ENCODE peak calls at places on chromosome 15, in nine cellular contexts. F is transverse colon, V is endothelial cell of umbilical vein, N is stomach, J is Panc1, R is SK-N-SH, G is upper lobe of left lung, H is spleen, U is breast epithelium. Q is an unnamed sample.
A peak's percentile ranks its signal among the peaks of the same experiment; 100 is the strongest.

GRCh38 chr15:69903476-69904295 is 194.0 kb downstream of the TLE3 start:
- DNase-seq in V (peak; percentile 92), H (no peak), J (no peak), F (no peak), U (no peak), G (no peak), N (no peak), R (no peak), Q (no peak)

GRCh38 chr15:90101130-90101968 is 919 bp downstream of the IDH2 start:
- DNase-seq in R (peak; percentile 75), J (no peak), F (peak; percentile 57), N (peak; percentile 55), V (peak; percentile 48), H (peak; percentile 91), U (no peak), G (no peak), Q (no peak)

GRCh38 chr15:45544266-45545023 is 21.9 kb upstream of the SLC30A4 start:
- DNase-seq in U (no peak), F (no peak), V (no peak), R (no peak), J (no peak), G (no peak), N (no peak), H (no peak), Q (no peak)

GRCh38 chr15:46670256-46670655 is 1035.4 kb downstream of the SQOR start:
- DNase-seq in J (no peak), V (no peak), N (no peak), G (no peak), F (no peak), H (no peak), R (no peak), U (no peak), Q (peak; percentile 45)

GRCh38 chr15:70318996-70319465 is 221.3 kb upstream of the TLE3 start:
- DNase-seq in H (no peak), G (no peak), V (no peak), U (peak; percentile 18), F (peak; percentile 46), J (no peak), R (no peak), N (no peak), Q (no peak)

GRCh38 chr15:66154581-66154980 is 99.0 kb downstream of the MEGF11 start:
- DNase-seq in U (no peak), V (no peak), J (no peak), R (no peak), H (no peak), G (no peak), N (no peak), F (no peak), Q (no peak)

GRCh38 chr15:79562538-79563298 is 130.6 kb downstream of the MINAR1 start:
- DNase-seq in H (no peak), R (no peak), U (no peak), G (no peak), F (no peak), N (no peak), V (no peak), J (no peak), Q (no peak)

GRCh38 chr15:26634319-26634718 is 138.5 kb downstream of the GABRB3 start:
- DNase-seq in R (no peak), F (no peak), V (no peak), N (no peak), U (no peak), H (no peak), J (no peak), G (no peak), Q (no peak)

GRCh38 chr15:101625169-101625568 is 27.0 kb downstream of the TM2D3 start:
- DNase-seq in G (no peak), U (no peak), N (no peak), V (no peak), F (no peak), J (no peak), H (no peak), R (no peak), Q (no peak)

GRCh38 chr15:82621970-82622369 is 25.2 kb downstream of the CPEB1 start:
- DNase-seq in G (no peak), F (no peak), U (no peak), V (no peak), J (no peak), H (no peak), R (peak; percentile 25), N (no peak), Q (no peak)

GRCh38 chr15:58486062-58486461 is 54.3 kb downstream of the LIPC start:
- DNase-seq in R (no peak), U (no peak), V (no peak), G (no peak), J (no peak), H (no peak), F (no peak), N (no peak), Q (no peak)

GRCh38 chr15:76206325-76206976 is 104.8 kb downstream of the ETFA start:
- DNase-seq in R (peak; percentile 88), H (peak; percentile 88), N (peak; percentile 96), G (peak; percentile 84), J (no peak), F (peak; percentile 62), V (peak; percentile 71), U (peak; percentile 80), Q (no peak)

GRCh38 chr15:40100947-40101905 is 7.5 kb downstream of the BMF start:
- DNase-seq in V (no peak), N (no peak), F (no peak), R (no peak), H (peak; percentile 35), J (no peak), U (no peak), G (no peak), Q (no peak)

GRCh38 chr15:65286704-65287514 is at the start of gene PARP16:
- DNase-seq in G (peak; percentile 98), U (peak; percentile 85), R (peak; percentile 95), J (no peak), F (peak; percentile 95), V (peak; percentile 85), H (peak; percentile 100), N (peak; percentile 94), Q (no peak)

GRCh38 chr15:71451080-71451479 is 335.8 kb downstream of the THSD4 start:
- DNase-seq in R (no peak), V (no peak), U (no peak), J (no peak), F (no peak), H (no peak), N (no peak), G (no peak), Q (no peak)

GRCh38 chr15:71449956-71450355 is 334.7 kb downstream of the THSD4 start:
- DNase-seq in H (no peak), U (no peak), V (no peak), G (no peak), N (no peak), R (no peak), J (no peak), F (no peak), Q (no peak)

GRCh38 chr15:71448688-71449114 is 333.4 kb downstream of the THSD4 start:
- DNase-seq in G (no peak), H (no peak), V (peak; percentile 87), N (peak; percentile 60), R (peak; percentile 47), U (peak; percentile 50), F (peak; percentile 22), J (peak; percentile 57), Q (peak; percentile 40)

GRCh38 chr15:71447328-71448250 is 332.3 kb downstream of the THSD4 start:
- DNase-seq in V (peak; percentile 76), G (no peak), H (no peak), J (no peak), F (no peak), R (no peak), U (peak; percentile 78), N (peak; percentile 34), Q (no peak)

GRCh38 chr15:71449363-71449762 is 334.1 kb downstream of the THSD4 start:
- DNase-seq in N (no peak), U (no peak), V (no peak), J (no peak), F (no peak), R (no peak), H (no peak), G (no peak), Q (no peak)
- H3K27ac ChIP-seq in N (peak overlapping the region; percentile 57), U (peak overlapping the region; percentile 61), V (no peak overlapping the region), J (no peak overlapping the region), F (no peak overlapping the region), R (no peak overlapping the region), H (no peak overlapping the region), G (no peak overlapping the region), Q (no peak overlapping the region)

DNA sequence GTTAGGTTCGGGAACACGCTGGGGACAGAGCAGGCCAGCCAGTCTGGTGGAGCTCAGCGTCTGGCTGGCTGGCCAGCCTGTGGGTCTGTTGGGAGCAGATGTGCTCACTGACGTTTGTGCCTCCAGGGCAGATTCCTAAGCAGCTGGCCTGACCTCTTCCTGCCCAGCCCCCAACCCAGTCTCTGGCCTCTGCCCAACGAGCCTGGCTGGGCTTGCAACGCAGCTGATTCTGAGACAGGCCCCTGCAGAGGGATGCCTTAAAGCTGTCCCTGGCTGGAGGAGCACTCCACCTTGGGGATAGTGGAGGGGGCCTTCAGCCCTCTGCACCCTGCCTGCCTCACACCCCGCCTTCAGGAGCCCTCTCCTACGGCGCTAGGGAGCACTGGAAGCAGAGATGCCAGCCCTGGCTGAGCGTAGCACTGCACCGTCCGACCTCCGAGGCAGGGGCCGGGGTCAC is 46.0 kb downstream of the KLF13 start:
- DNase-seq in V (no peak), U (no peak), N (no peak), G (no peak), F (no peak), J (no peak), H (peak; percentile 73), R (peak; percentile 97), Q (no peak)
- TF ChIP-seq POLR2AphosphoS5 in V (no peak), U (no peak), N (peak; percentile 36), G (peak; percentile 54), F (peak; percentile 13), J (no peak), H (peak; percentile 75), R (peak; percentile 19), Q (no peak)

DNA sequence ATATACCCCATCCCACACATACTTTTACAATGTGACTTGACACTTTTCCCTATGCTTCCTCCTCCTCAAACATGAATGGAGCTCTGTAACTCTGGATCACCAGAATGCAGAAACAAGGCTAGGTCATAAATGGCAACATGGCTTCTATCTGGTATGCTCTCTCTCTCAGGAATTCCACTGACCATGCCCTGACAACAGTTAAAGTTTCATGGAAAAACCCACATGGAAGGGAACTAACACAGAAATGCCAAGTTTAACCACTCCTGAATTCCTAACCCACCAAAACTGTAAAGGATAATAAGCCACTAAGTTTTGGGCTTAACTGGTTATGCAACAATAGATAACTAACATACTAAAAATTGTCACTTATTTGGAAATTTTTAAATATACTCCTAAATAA is 19.9 kb downstream of the MYO9A start:
- DNase-seq in V (no peak), U (no peak), R (no peak), F (no peak), G (no peak), N (no peak), H (no peak), J (no peak), Q (no peak)
- H3K36me3 ChIP-seq in V (no peaks in the 10 kb centered on the region), U (no peaks in the 10 kb centered on the region), R (no peaks in the 10 kb centered on the region), F (no peaks in the 10 kb centered on the region), G (no peaks in the 10 kb centered on the region), N (no peaks in the 10 kb centered on the region), H (no peaks in the 10 kb centered on the region), J (no peaks in the 10 kb centered on the region), Q (no peaks in the 10 kb centered on the region)

DNA sequence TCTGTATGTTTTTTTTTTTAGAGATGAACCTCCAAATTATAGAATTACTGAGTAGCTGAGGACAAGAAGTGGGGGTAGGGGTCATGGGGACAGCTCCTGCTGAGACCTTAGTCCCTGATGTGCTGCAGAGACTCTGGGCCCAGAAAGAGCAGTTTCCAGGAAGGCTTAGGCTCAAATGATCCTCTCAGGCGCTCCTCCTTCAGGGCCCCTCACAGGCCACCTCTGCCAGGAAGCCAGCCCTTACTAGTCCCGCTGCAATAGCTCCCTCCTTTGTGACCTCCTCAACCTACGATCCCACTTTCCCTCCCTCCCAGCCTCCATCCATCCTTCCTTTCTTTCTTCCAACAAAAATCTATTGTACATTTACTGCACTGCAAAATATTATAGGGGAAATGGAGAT is 24.6 kb downstream of the SLC28A1 start:
- DNase-seq in N (no peak), J (no peak), U (no peak), G (no peak), V (no peak), F (no peak), H (no peak), R (no peak), Q (no peak)
- H3K27ac ChIP-seq in N (no peak overlapping the region), J (no peak overlapping the region), U (peak overlapping the region; percentile 36), G (no peak overlapping the region), V (no peak overlapping the region), F (no peak overlapping the region), H (no peak overlapping the region), R (no peak overlapping the region), Q (no peak overlapping the region)